ENCODE peak calls at places on chromosomes 13 and 19, in seven cellular contexts. One of them, this sample, is unnamed.

GRCh38 chr19:35404879-35405622 is 34.2 kb downstream of the GPR42 start:
- DNase-seq in K562: peak; percentile 20
- DNase-seq in left lung: no peak
- DNase-seq in kidney: no peak
- DNase-seq in AG10803: peak; percentile 91
- DNase-seq in Panc1: no peak
- DNase-seq in bronchial epithelial cell: peak; percentile 94
- DNase-seq in this sample: peak; percentile 79

GRCh38 chr19:45881082-45881908 is 4.6 kb downstream of the IRF2BP1 start:
- DNase-seq in K562: no peak
- DNase-seq in left lung: no peak
- DNase-seq in kidney: no peak
- DNase-seq in AG10803: no peak
- DNase-seq in Panc1: no peak
- DNase-seq in bronchial epithelial cell: no peak
- DNase-seq in this sample: no peak

GRCh38 chr13:59024434-59024833 is 1139.3 kb downstream of the DIAPH3 start:
- DNase-seq in K562: no peak
- DNase-seq in left lung: no peak
- DNase-seq in kidney: no peak
- DNase-seq in AG10803: no peak
- DNase-seq in Panc1: no peak
- DNase-seq in bronchial epithelial cell: peak; percentile 25
- DNase-seq in this sample: no peak

GRCh38 chr19:39032164-39032918 is at the start of gene FBXO27:
- DNase-seq in K562: peak; percentile 68
- DNase-seq in left lung: peak; percentile 39
- DNase-seq in kidney: peak; percentile 85
- DNase-seq in AG10803: no peak
- DNase-seq in Panc1: peak; percentile 89
- DNase-seq in bronchial epithelial cell: peak; percentile 23
- DNase-seq in this sample: peak; percentile 34

GRCh38 chr19:38270587-38271167 is 6.3 kb downstream of the SPINT2 start:
- DNase-seq in K562: peak; percentile 74
- DNase-seq in left lung: no peak
- DNase-seq in kidney: no peak
- DNase-seq in AG10803: no peak
- DNase-seq in Panc1: peak; percentile 89
- DNase-seq in bronchial epithelial cell: no peak
- DNase-seq in this sample: no peak

GRCh38 chr13:47215741-47216140 is 318.9 kb upstream of the HTR2A start:
- DNase-seq in K562: no peak
- DNase-seq in left lung: no peak
- DNase-seq in kidney: no peak
- DNase-seq in AG10803: peak; percentile 88
- DNase-seq in Panc1: peak; percentile 10
- DNase-seq in bronchial epithelial cell: peak; percentile 71
- DNase-seq in this sample: no peak

GRCh38 chr19:5713228-5713627 is 6.7 kb downstream of the LONP1 start:
- DNase-seq in K562: no peak
- DNase-seq in left lung: no peak
- DNase-seq in kidney: no peak
- DNase-seq in AG10803: no peak
- DNase-seq in Panc1: no peak
- DNase-seq in bronchial epithelial cell: no peak
- DNase-seq in this sample: no peak

GRCh38 chr19:49850487-49851342 is at the start of gene PTOV1:
- DNase-seq in K562: peak; percentile 97
- DNase-seq in left lung: peak; percentile 92
- DNase-seq in kidney: peak; percentile 96
- DNase-seq in AG10803: peak; percentile 89
- DNase-seq in Panc1: no peak
- DNase-seq in bronchial epithelial cell: peak; percentile 73
- DNase-seq in this sample: peak; percentile 98

GRCh38 chr13:29850213-29850898 is at the start of gene UBL3:
- DNase-seq in K562: peak; percentile 94
- DNase-seq in left lung: peak; percentile 97
- DNase-seq in kidney: peak; percentile 99
- DNase-seq in AG10803: peak; percentile 97
- DNase-seq in Panc1: no peak
- DNase-seq in bronchial epithelial cell: peak; percentile 88
- DNase-seq in this sample: peak; percentile 97

GRCh38 chr19:34269968-34270621 is 15.7 kb downstream of the GARRE1 start:
- DNase-seq in K562: no peak
- DNase-seq in left lung: peak; percentile 62
- DNase-seq in kidney: peak; percentile 85
- DNase-seq in AG10803: peak; percentile 51
- DNase-seq in Panc1: no peak
- DNase-seq in bronchial epithelial cell: peak; percentile 71
- DNase-seq in this sample: peak; percentile 66

GRCh38 chr19:1400281-1401137 is 833 bp downstream of the GAMT start:
- DNase-seq in K562: peak; percentile 50
- DNase-seq in left lung: no peak
- DNase-seq in kidney: no peak
- DNase-seq in AG10803: peak; percentile 13
- DNase-seq in Panc1: no peak
- DNase-seq in bronchial epithelial cell: no peak
- DNase-seq in this sample: peak; percentile 72

GRCh38 chr19:57642396-57643046 is 9.6 kb downstream of the ZNF211 start:
- DNase-seq in K562: no peak
- DNase-seq in left lung: no peak
- DNase-seq in kidney: no peak
- DNase-seq in AG10803: no peak
- DNase-seq in Panc1: no peak
- DNase-seq in bronchial epithelial cell: peak; percentile 93
- DNase-seq in this sample: no peak

GRCh38 chr13:29507356-29507755 is 88.1 kb downstream of the SLC7A1 start:
- DNase-seq in K562: no peak
- DNase-seq in left lung: no peak
- DNase-seq in kidney: no peak
- DNase-seq in AG10803: peak; percentile 53
- DNase-seq in Panc1: no peak
- DNase-seq in bronchial epithelial cell: no peak
- DNase-seq in this sample: no peak

GRCh38 chr13:41188584-41188983 is 5.8 kb downstream of the KBTBD7 start:
- DNase-seq in K562: no peak
- DNase-seq in left lung: no peak
- DNase-seq in kidney: no peak
- DNase-seq in AG10803: no peak
- DNase-seq in Panc1: no peak
- DNase-seq in bronchial epithelial cell: peak; percentile 82
- DNase-seq in this sample: no peak

GRCh38 chr13:92727118-92727517 is 499.5 kb upstream of the GPC6 start:
- DNase-seq in K562: no peak
- DNase-seq in left lung: no peak
- DNase-seq in kidney: no peak
- DNase-seq in AG10803: no peak
- DNase-seq in Panc1: no peak
- DNase-seq in bronchial epithelial cell: no peak
- DNase-seq in this sample: no peak

GRCh38 chr13:30696278-30697176 is 38.8 kb upstream of the ALOX5AP start:
- DNase-seq in K562: no peak
- DNase-seq in left lung: peak; percentile 72
- DNase-seq in kidney: no peak
- DNase-seq in AG10803: peak; percentile 34
- DNase-seq in Panc1: no peak
- DNase-seq in bronchial epithelial cell: no peak
- DNase-seq in this sample: no peak

GRCh38 chr19:14002571-14003278 is 3.4 kb downstream of the RFX1 start:
- DNase-seq in K562: peak; percentile 5
- DNase-seq in left lung: no peak
- DNase-seq in kidney: peak; percentile 69
- DNase-seq in AG10803: no peak
- DNase-seq in Panc1: no peak
- DNase-seq in bronchial epithelial cell: no peak
- DNase-seq in this sample: peak; percentile 35

GRCh38 chr19:1269478-1270167 is 491 bp downstream of the CIRBP start:
- DNase-seq in K562: peak; percentile 74
- DNase-seq in left lung: peak; percentile 89
- DNase-seq in kidney: peak; percentile 97
- DNase-seq in AG10803: peak; percentile 91
- DNase-seq in Panc1: no peak
- DNase-seq in bronchial epithelial cell: peak; percentile 62
- DNase-seq in this sample: peak; percentile 93

GRCh38 chr13:83499286-83499685 is 383.0 kb downstream of the SLITRK1 start:
- DNase-seq in K562: no peak
- DNase-seq in left lung: no peak
- DNase-seq in kidney: no peak
- DNase-seq in AG10803: no peak
- DNase-seq in Panc1: no peak
- DNase-seq in bronchial epithelial cell: peak; percentile 1
- DNase-seq in this sample: no peak

GRCh38 chr19:33257828-33258227 is 32.2 kb upstream of the SLC7A10 start:
- DNase-seq in K562: no peak
- DNase-seq in left lung: no peak
- DNase-seq in kidney: no peak
- DNase-seq in AG10803: no peak
- DNase-seq in Panc1: no peak
- DNase-seq in bronchial epithelial cell: no peak
- DNase-seq in this sample: no peak

GRCh38 chr13:47478985-47479384 is 522.1 kb downstream of the SUCLA2 start:
- DNase-seq in K562: no peak
- DNase-seq in left lung: no peak
- DNase-seq in kidney: no peak
- DNase-seq in AG10803: no peak
- DNase-seq in Panc1: no peak
- DNase-seq in bronchial epithelial cell: no peak
- DNase-seq in this sample: no peak

GRCh38 chr19:15894359-15894758 is 3.5 kb downstream of the CYP4F2 start:
- DNase-seq in K562: no peak
- DNase-seq in left lung: no peak
- DNase-seq in kidney: no peak
- DNase-seq in AG10803: no peak
- DNase-seq in Panc1: no peak
- DNase-seq in bronchial epithelial cell: no peak
- DNase-seq in this sample: no peak

GRCh38 chr19:19404879-19405860 is at the start of gene GATAD2A:
- DNase-seq in K562: peak; percentile 89
- DNase-seq in left lung: peak; percentile 93
- DNase-seq in kidney: peak; percentile 98
- DNase-seq in AG10803: peak; percentile 94
- DNase-seq in Panc1: no peak
- DNase-seq in bronchial epithelial cell: peak; percentile 87
- DNase-seq in this sample: peak; percentile 98

GRCh38 chr19:19403373-19403901 is 2.0 kb upstream of the GATAD2A start:
- DNase-seq in K562: peak; percentile 32
- DNase-seq in left lung: no peak
- DNase-seq in kidney: peak; percentile 37
- DNase-seq in AG10803: peak; percentile 59
- DNase-seq in Panc1: no peak
- DNase-seq in bronchial epithelial cell: peak; percentile 77
- DNase-seq in this sample: no peak

GRCh38 chr19:19402656-19403372 is 2.7 kb upstream of the GATAD2A start:
- DNase-seq in K562: no peak
- DNase-seq in left lung: no peak
- DNase-seq in kidney: peak; percentile 14
- DNase-seq in AG10803: peak; percentile 72
- DNase-seq in Panc1: no peak
- DNase-seq in bronchial epithelial cell: peak; percentile 56
- DNase-seq in this sample: no peak

DNA sequence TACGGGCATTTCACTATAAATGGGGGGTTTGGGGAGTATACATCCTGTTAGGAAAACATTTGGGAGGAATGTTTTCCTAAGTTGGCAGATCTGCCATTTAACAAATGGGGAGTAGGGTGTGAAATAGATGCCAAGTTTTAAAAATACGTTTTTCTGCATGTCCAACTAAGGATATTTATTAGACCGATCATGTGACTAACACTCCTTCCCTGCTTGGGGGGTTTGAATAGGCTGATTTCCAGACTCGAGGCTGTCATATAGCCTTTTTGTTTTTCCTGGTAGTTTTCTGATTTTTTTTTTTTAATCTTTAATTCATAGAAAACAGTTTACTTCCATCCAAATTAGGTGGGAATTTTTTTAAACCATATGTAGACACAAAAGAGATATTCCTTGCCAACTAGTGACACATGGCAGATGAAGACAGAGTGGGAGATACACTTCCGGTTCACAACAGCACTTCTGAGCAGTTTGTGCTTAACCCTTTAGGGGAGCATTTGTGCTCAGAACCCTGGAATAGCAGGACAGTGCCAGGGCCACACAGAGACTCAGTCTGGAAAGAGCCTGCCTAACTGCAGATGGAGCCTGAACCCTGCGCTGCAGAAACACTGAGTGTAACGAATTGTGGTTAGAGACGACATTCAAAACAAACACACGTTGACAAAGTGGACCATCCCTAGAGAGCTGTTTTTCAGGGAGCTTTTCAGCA is 5.6 kb upstream of the GATAD2A start:
- DNase-seq in K562: no peak
- DNase-seq in left lung: no peak
- DNase-seq in kidney: peak; percentile 10
- DNase-seq in AG10803: peak; percentile 55
- DNase-seq in Panc1: no peak
- DNase-seq in bronchial epithelial cell: no peak
- DNase-seq in this sample: no peak
- TF ChIP-seq CTCF in K562: no peak
- TF ChIP-seq CTCF in left lung: no peak
- TF ChIP-seq CTCF in kidney: no peak
- TF ChIP-seq CTCF in AG10803: no peak
- TF ChIP-seq CTCF in Panc1: no peak
- TF ChIP-seq CTCF in bronchial epithelial cell: no peak
- TF ChIP-seq CTCF in this sample: no peak

GRCh38 chr19:3434630-3435553 is 45.4 kb downstream of the SMIM24 start:
- DNase-seq in K562: peak; percentile 96
- DNase-seq in left lung: peak; percentile 96
- DNase-seq in kidney: peak; percentile 99
- DNase-seq in AG10803: peak; percentile 94
- DNase-seq in Panc1: no peak
- DNase-seq in bronchial epithelial cell: peak; percentile 86
- DNase-seq in this sample: peak; percentile 97
- TF ChIP-seq CTCF in K562: no peak
- TF ChIP-seq CTCF in left lung: no peak
- TF ChIP-seq CTCF in kidney: no peak
- TF ChIP-seq CTCF in AG10803: no peak
- TF ChIP-seq CTCF in Panc1: no peak
- TF ChIP-seq CTCF in bronchial epithelial cell: no peak
- TF ChIP-seq CTCF in this sample: no peak

GRCh38 chr13:33542309-33543088 is 256.9 kb upstream of the STARD13 start:
- DNase-seq in K562: peak; percentile 83
- DNase-seq in left lung: peak; percentile 98
- DNase-seq in kidney: peak; percentile 100
- DNase-seq in AG10803: peak; percentile 99
- DNase-seq in Panc1: peak; percentile 82
- DNase-seq in bronchial epithelial cell: peak; percentile 99
- DNase-seq in this sample: peak; percentile 89
- TF ChIP-seq CTCF in K562: peak; percentile 72
- TF ChIP-seq CTCF in left lung: peak; percentile 82
- TF ChIP-seq CTCF in kidney: peak; percentile 81
- TF ChIP-seq CTCF in AG10803: peak; percentile 71
- TF ChIP-seq CTCF in Panc1: peak; percentile 89
- TF ChIP-seq CTCF in bronchial epithelial cell: peak; percentile 90
- TF ChIP-seq CTCF in this sample: peak; percentile 82

DNA sequence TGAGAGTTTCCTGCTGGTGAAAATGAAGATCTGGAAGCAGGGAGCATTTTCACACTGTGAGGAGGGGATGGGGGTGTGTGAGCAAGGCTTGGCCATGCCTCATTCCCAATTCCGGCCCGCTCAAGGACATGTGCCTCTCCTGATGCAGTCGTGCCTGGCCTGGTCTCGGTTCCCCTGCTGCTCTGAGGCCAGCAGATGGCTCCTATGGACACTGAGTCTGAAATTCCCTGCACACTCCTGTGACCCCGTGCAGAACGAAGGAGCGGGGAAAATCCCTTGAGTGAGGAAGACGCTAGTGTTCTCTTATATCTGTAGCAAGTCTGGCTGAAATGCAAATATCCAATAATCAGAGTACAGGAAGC is 363 bp upstream of the ZNF763 start:
- DNase-seq in K562: no peak
- DNase-seq in left lung: peak; percentile 52
- DNase-seq in kidney: peak; percentile 80
- DNase-seq in AG10803: no peak
- DNase-seq in Panc1: no peak
- DNase-seq in bronchial epithelial cell: no peak
- DNase-seq in this sample: no peak
- TF ChIP-seq CTCF in K562: no peak
- TF ChIP-seq CTCF in left lung: no peak
- TF ChIP-seq CTCF in kidney: peak; percentile 16
- TF ChIP-seq CTCF in AG10803: peak; percentile 30
- TF ChIP-seq CTCF in Panc1: no peak
- TF ChIP-seq CTCF in bronchial epithelial cell: peak; percentile 26
- TF ChIP-seq CTCF in this sample: no peak

This sample was measured in GM20000.